ENCODE peak calls at places on chromosomes 4 and X, in four cellular contexts. X, C, E and B are unnamed samples.

GRCh38 chrX:39519213-39519544 is 578.6 kb downstream of the BCOR start:
- DNase-seq in E (no peak), X (no peak), C (peak; percentile 84), B (no peak)

GRCh38 chr4:185384061-185384460 is 11.7 kb downstream of the LRP2BP start:
- DNase-seq in C (no peak), X (no peak), E (no peak), B (no peak)

GRCh38 chr4:41882622-41883347 is 52.4 kb upstream of the TMEM33 start:
- DNase-seq in X (peak; percentile 60), E (peak; percentile 74), C (peak; percentile 10), B (peak; percentile 36)

GRCh38 chr4:131427000-131427399 is 1722.1 kb upstream of the PCDH10 start:
- DNase-seq in X (no peak), E (no peak), C (no peak), B (no peak)

GRCh38 chr4:61044837-61045236 is 155.3 kb upstream of the ADGRL3 start:
- DNase-seq in C (no peak), E (no peak), X (no peak), B (no peak)

GRCh38 chr4:129082302-129082701 is 11.0 kb downstream of the SCLT1 start:
- DNase-seq in E (no peak), C (no peak), X (no peak), B (no peak)

GRCh38 chr4:123350191-123350544 is 46.4 kb upstream of the SPRY1 start:
- DNase-seq in E (no peak), X (peak; percentile 71), C (no peak), B (no peak)

GRCh38 chr4:67885727-67886126 is 1.9 kb upstream of the TMPRSS11D start:
- DNase-seq in C (no peak), X (no peak), E (peak; percentile 32), B (no peak)